ENCODE peak calls at places on chromosomes 13 and 19, in six cellular contexts. I, A, E, Y, Z and H are unnamed samples.

GRCh38 chr19:48403606-48404005 is 10.1 kb downstream of the GRIN2D start:
- DNase-seq in I (no peak), A (no peak), E (no peak), Y (peak; percentile 60), Z (peak; percentile 46), H (no peak)

GRCh38 chr13:29937836-29938235 is 87.4 kb upstream of the UBL3 start:
- DNase-seq in I (no peak), A (no peak), E (no peak), Y (no peak), Z (no peak), H (no peak)

GRCh38 chr13:111380431-111380830 is 60.0 kb downstream of the TEX29 start:
- DNase-seq in I (peak; percentile 5), A (no peak), E (no peak), Y (no peak), Z (no peak), H (no peak)

GRCh38 chr13:31043891-31044657 is 111.6 kb downstream of the TEX26 start:
- DNase-seq in I (peak; percentile 74), A (peak; percentile 74), E (peak; percentile 65), Y (peak; percentile 87), Z (peak; percentile 74), H (peak; percentile 87)

GRCh38 chr13:30395192-30396158 is 26.8 kb upstream of the UBE2L5 start:
- DNase-seq in I (peak; percentile 82), A (peak; percentile 98), E (peak; percentile 93), Y (peak; percentile 96), Z (peak; percentile 99), H (peak; percentile 97)

GRCh38 chr19:589693-590395 is at the start of gene HCN2:
- DNase-seq in I (no peak), A (no peak), E (no peak), Y (no peak), Z (no peak), H (no peak)

GRCh38 chr19:56137405-56137804 is 3.7 kb upstream of the ZNF444 start:
- DNase-seq in I (no peak), A (peak; percentile 85), E (no peak), Y (peak; percentile 88), Z (peak; percentile 86), H (peak; percentile 85)

GRCh38 chr19:55384576-55385235 is 614 bp upstream of the TMEM238 start:
- DNase-seq in I (no peak), A (no peak), E (no peak), Y (peak; percentile 42), Z (no peak), H (no peak)

GRCh38 chr19:51341976-51342580 is at the start of gene VSIG10L:
- DNase-seq in I (no peak), A (no peak), E (no peak), Y (no peak), Z (peak; percentile 29), H (no peak)

GRCh38 chr13:45205124-45205523 is 4.3 kb upstream of the KCTD4 start:
- DNase-seq in I (no peak), A (no peak), E (no peak), Y (no peak), Z (no peak), H (no peak)

GRCh38 chr13:29454931-29455481 is 140.5 kb downstream of the SLC7A1 start:
- DNase-seq in I (no peak), A (no peak), E (no peak), Y (no peak), Z (peak; percentile 13), H (peak; percentile 41)

GRCh38 chr13:43698743-43699142 is 88.0 kb downstream of the ENOX1 start:
- DNase-seq in I (no peak), A (no peak), E (no peak), Y (no peak), Z (no peak), H (no peak)

GRCh38 chr19:58554494-58555368 is at the start of gene CHMP2A:
- DNase-seq in I (peak; percentile 99), A (peak; percentile 99), E (peak; percentile 98), Y (peak; percentile 99), Z (peak; percentile 96), H (peak; percentile 99)

GRCh38 chr19:54172764-54173699 is at the start of gene TMC4:
- DNase-seq in I (no peak), A (no peak), E (no peak), Y (peak; percentile 85), Z (peak; percentile 74), H (no peak)

GRCh38 chr19:15124572-15125231 is 17.5 kb downstream of the SYDE1 start:
- DNase-seq in I (no peak), A (peak; percentile 59), E (no peak), Y (peak; percentile 76), Z (peak; percentile 15), H (no peak)

GRCh38 chr19:15126511-15126910 is 19.3 kb downstream of the SYDE1 start:
- DNase-seq in I (no peak), A (no peak), E (no peak), Y (no peak), Z (no peak), H (no peak)

GRCh38 chr19:15123900-15124299 is 16.7 kb downstream of the SYDE1 start:
- DNase-seq in I (peak; percentile 86), A (peak; percentile 86), E (no peak), Y (peak; percentile 66), Z (peak; percentile 28), H (no peak)

GRCh38 chr19:15123031-15123890 is 16.1 kb downstream of the SYDE1 start:
- DNase-seq in I (no peak), A (peak; percentile 45), E (no peak), Y (no peak), Z (no peak), H (no peak)

DNA sequence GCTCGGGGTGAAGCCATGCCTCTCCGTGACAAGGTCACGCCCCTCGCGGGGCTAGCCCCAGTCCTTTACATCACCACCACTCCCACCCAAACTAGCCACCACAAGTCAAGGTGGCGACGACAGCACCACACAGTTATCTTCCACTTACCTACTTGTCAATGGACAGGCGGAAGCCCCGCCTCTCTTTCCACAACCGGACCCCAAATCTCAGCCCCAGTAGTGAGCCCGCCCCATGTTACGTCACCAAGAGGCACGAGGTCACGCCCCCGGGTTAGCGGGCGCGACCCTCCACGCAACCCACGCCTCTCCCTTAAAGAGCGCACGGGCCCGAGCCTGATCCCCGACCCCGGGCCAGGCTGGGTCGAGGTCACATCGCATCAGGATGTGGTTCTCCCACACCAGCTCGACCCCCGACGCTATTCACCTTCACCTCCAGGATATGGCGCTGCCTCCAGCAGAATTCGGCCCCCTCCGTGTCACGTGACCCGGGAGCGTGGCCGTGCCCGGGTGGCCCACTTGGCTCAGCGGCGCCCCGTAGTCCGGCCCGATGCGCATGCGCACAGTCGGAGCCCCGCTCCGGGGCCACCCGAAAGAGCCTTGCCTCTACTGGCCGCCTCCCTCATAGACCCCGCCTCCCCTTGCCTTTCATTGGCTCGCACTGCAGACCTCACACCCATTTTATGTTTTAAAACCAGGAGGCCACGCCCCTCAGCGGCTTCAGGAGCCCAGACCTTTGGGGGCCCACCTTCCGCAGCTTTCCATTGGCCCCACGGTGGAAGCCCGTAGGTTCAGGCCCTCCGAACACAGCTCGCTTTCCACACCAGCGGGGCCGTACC is 18.2 kb downstream of the SYDE1 start:
- DNase-seq in I (peak; percentile 98), A (peak; percentile 99), E (peak; percentile 94), Y (peak; percentile 99), Z (peak; percentile 95), H (peak; percentile 94)
- TF ChIP-seq POLR2A in I (peak; percentile 50), A (peak; percentile 51), E (peak; percentile 41), Y (peak; percentile 72), Z (peak; percentile 52), H (no peak)

DNA sequence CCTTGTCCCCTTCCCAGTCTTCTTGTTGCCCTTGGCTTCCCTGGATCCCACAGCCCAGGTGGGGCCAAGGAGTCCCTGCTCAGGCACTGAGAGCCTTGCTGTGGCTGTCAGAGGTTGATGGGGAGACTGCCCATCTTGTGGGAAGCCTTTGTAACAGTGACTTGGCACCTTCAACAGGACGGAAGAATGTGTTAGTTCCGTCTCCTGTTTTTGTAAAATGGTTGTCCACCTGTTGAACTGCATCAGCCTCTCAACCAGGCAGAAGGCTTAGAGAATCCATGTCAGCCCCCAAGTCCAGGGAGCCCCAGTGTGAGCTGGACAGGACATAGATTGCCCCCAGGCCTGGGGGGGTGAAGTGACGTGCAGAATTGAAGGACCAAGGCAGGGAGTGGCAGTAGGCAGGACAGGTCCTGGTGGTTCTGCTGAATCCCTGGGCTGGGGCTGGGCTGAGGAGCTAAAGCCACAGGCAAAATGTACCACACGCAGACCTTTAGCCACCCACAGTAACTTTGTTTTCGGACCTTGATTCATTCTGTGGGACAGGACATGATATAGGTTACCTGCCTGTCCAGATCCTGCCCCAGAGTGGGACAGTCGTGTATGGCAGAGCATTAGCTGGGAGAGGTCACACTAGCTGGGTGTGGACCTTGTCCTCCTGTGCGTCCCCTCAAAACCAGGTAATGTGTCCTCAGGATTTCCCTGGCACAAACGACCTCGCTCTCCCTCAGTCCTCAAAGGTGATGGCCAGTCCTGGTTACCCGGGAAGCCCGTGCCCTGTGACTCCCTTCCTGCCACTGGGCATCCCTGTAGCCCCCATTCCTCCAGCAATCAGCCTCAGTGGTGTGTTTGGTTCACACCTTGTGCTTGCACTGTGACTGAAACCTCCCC is 47.0 kb downstream of the GATAD2A start:
- DNase-seq in I (no peak), A (no peak), E (no peak), Y (peak; percentile 44), Z (no peak), H (no peak)
- H3K4me1 ChIP-seq in I (peaks cover 15% of the 10 kb centered on the region), A (no peaks in the 10 kb centered on the region), E (peaks cover 25% of the 10 kb centered on the region), Y (peaks cover 12% of the 10 kb centered on the region), Z (no peaks in the 10 kb centered on the region), H (no peaks in the 10 kb centered on the region)

GRCh38 chr19:49812997-49813861 is at the start of gene FUZ:
- DNase-seq in I (peak; percentile 97), A (peak; percentile 94), E (peak; percentile 94), Y (peak; percentile 97), Z (peak; percentile 96), H (peak; percentile 98)
- TF ChIP-seq CTCF in I (peak; percentile 23), A (peak; percentile 16), E (peak; percentile 18), Y (peak; percentile 23), Z (no peak), H (peak; percentile 22)

GRCh38 chr19:37370880-37371661 is at the start of gene ZNF527:
- DNase-seq in I (peak; percentile 98), A (peak; percentile 98), E (peak; percentile 91), Y (peak; percentile 98), Z (peak; percentile 96), H (peak; percentile 95)
- TF ChIP-seq POLR2A in I (peak; percentile 95), A (peak; percentile 80), E (peak; percentile 73), Y (peak; percentile 92), Z (peak; percentile 80), H (peak; percentile 54)

GRCh38 chr19:4910594-4911273 is 1.4 kb downstream of the UHRF1 start:
- DNase-seq in I (no peak), A (no peak), E (no peak), Y (peak; percentile 31), Z (no peak), H (no peak)
- H3K4me1 ChIP-seq in I (peaks cover 14% of the 10 kb centered on the region), A (no peaks in the 10 kb centered on the region), E (peaks cover 42% of the 10 kb centered on the region), Y (peaks cover 18% of the 10 kb centered on the region), Z (peaks cover 8% of the 10 kb centered on the region), H (peaks cover 20% of the 10 kb centered on the region)

GRCh38 chr19:8601796-8602195 is 8.7 kb downstream of the ADAMTS10 start:
- DNase-seq in I (no peak), A (peak; percentile 71), E (no peak), Y (no peak), Z (no peak), H (no peak)
- TF ChIP-seq CTCF in I (no peak), A (no peak), E (no peak), Y (no peak), Z (no peak), H (no peak)

GRCh38 chr19:47243776-47244547 is 12.4 kb upstream of the CCDC9 start:
- DNase-seq in I (peak; percentile 93), A (peak; percentile 89), E (peak; percentile 75), Y (peak; percentile 92), Z (peak; percentile 79), H (peak; percentile 89)
- TF ChIP-seq POLR2A in I (peak; percentile 34), A (peak; percentile 70), E (peak; percentile 16), Y (peak; percentile 39), Z (peak; percentile 24), H (no peak)